ENCODE peak calls at places on chromosomes 6 and 20, in six cellular contexts. One of them, this sample, is unnamed.

GRCh38 chr6:42968126-42968701 is 7.7 kb downstream of the GNMT start:
- DNase-seq in K562: no peak
- DNase-seq in IMR-90: no peak
- DNase-seq in GM12878: no peak
- DNase-seq in A549: no peak
- DNase-seq in HepG2: no peak
- DNase-seq in this sample: no peak

GRCh38 chr6:77124604-77125003 is 338.7 kb downstream of the HTR1B start:
- DNase-seq in GM12878: no peak
- DNase-seq in IMR-90: peak
- DNase-seq in A549: no peak
- DNase-seq in K562: no peak
- DNase-seq in HepG2: no peak
- DNase-seq in this sample: no peak

GRCh38 chr6:8492536-8493125 is 57.3 kb upstream of the SLC35B3 start:
- DNase-seq in A549: no peak
- DNase-seq in HepG2: no peak
- DNase-seq in IMR-90: no peak
- DNase-seq in GM12878: no peak
- DNase-seq in K562: no peak
- DNase-seq in this sample: no peak

GRCh38 chr6:136566851-136567250 is 16.6 kb upstream of the MAP7 start:
- DNase-seq in A549: no peak
- DNase-seq in K562: peak
- DNase-seq in HepG2: no peak
- DNase-seq in IMR-90: no peak
- DNase-seq in GM12878: no peak
- DNase-seq in this sample: no peak

GRCh38 chr20:45857836-45858250 is 429 bp downstream of the ZSWIM3 start:
- DNase-seq in GM12878: peak
- DNase-seq in HepG2: no peak
- DNase-seq in A549: no peak
- DNase-seq in K562: peak
- DNase-seq in IMR-90: no peak
- DNase-seq in this sample: peak

GRCh38 chr20:60036346-60037119 is 78.3 kb downstream of the CDH26 start:
- DNase-seq in IMR-90: no peak
- DNase-seq in A549: no peak
- DNase-seq in GM12878: no peak
- DNase-seq in K562: no peak
- DNase-seq in HepG2: no peak
- DNase-seq in this sample: no peak

GRCh38 chr6:4401408-4402367 is 266.3 kb upstream of the ECI2 start:
- DNase-seq in A549: peak
- DNase-seq in IMR-90: peak
- DNase-seq in GM12878: no peak
- DNase-seq in K562: no peak
- DNase-seq in HepG2: no peak
- DNase-seq in this sample: no peak

GRCh38 chr6:88519227-88520019 is 353.3 kb upstream of the CNR1 start:
- DNase-seq in A549: no peak
- DNase-seq in HepG2: no peak
- DNase-seq in IMR-90: no peak
- DNase-seq in K562: peak
- DNase-seq in GM12878: no peak
- DNase-seq in this sample: no peak

GRCh38 chr6:7685276-7685675 is 40.6 kb upstream of the BMP6 start:
- DNase-seq in K562: no peak
- DNase-seq in HepG2: no peak
- DNase-seq in IMR-90: no peak
- DNase-seq in A549: no peak
- DNase-seq in GM12878: no peak
- DNase-seq in this sample: no peak

GRCh38 chr6:75350156-75350555 is 65.6 kb upstream of the TMEM30A start:
- DNase-seq in K562: no peak
- DNase-seq in HepG2: no peak
- DNase-seq in IMR-90: no peak
- DNase-seq in GM12878: no peak
- DNase-seq in A549: no peak
- DNase-seq in this sample: no peak

GRCh38 chr6:128889870-128890269 is 6.9 kb downstream of the LAMA2 start:
- DNase-seq in K562: no peak
- DNase-seq in IMR-90: no peak
- DNase-seq in A549: no peak
- DNase-seq in HepG2: no peak
- DNase-seq in GM12878: no peak
- DNase-seq in this sample: no peak

GRCh38 chr6:89021629-89022028 is 58.2 kb upstream of the RNGTT start:
- DNase-seq in A549: no peak
- DNase-seq in IMR-90: no peak
- DNase-seq in GM12878: no peak
- DNase-seq in K562: no peak
- DNase-seq in HepG2: no peak
- DNase-seq in this sample: no peak

GRCh38 chr6:160260283-160261119 is 1.9 kb upstream of the SLC22A2 start:
- DNase-seq in IMR-90: no peak
- DNase-seq in GM12878: no peak
- DNase-seq in A549: no peak
- DNase-seq in HepG2: no peak
- DNase-seq in K562: no peak
- DNase-seq in this sample: no peak
- TF ChIP-seq BHLHE40 in IMR-90: no peak
- TF ChIP-seq BHLHE40 in GM12878: no peak
- TF ChIP-seq BHLHE40 in A549: no peak
- TF ChIP-seq BHLHE40 in HepG2: no peak
- TF ChIP-seq BHLHE40 in K562: no peak
- TF ChIP-seq BHLHE40 in this sample: no peak

GRCh38 chr20:53038328-53038727 is 66.2 kb downstream of the TSHZ2 start:
- DNase-seq in IMR-90: no peak
- DNase-seq in HepG2: no peak
- DNase-seq in K562: no peak
- DNase-seq in A549: no peak
- DNase-seq in GM12878: no peak
- DNase-seq in this sample: no peak

GRCh38 chr20:53044296-53044695 is 72.1 kb downstream of the TSHZ2 start:
- DNase-seq in A549: no peak
- DNase-seq in K562: no peak
- DNase-seq in GM12878: no peak
- DNase-seq in HepG2: no peak
- DNase-seq in IMR-90: no peak
- DNase-seq in this sample: no peak

GRCh38 chr20:53036992-53037391 is 64.8 kb downstream of the TSHZ2 start:
- DNase-seq in A549: no peak
- DNase-seq in GM12878: no peak
- DNase-seq in IMR-90: no peak
- DNase-seq in HepG2: no peak
- DNase-seq in K562: no peak
- DNase-seq in this sample: no peak

GRCh38 chr20:53037621-53038020 is 65.5 kb downstream of the TSHZ2 start:
- DNase-seq in HepG2: no peak
- DNase-seq in IMR-90: no peak
- DNase-seq in A549: no peak
- DNase-seq in GM12878: no peak
- DNase-seq in K562: no peak
- DNase-seq in this sample: no peak

GRCh38 chr20:53040678-53041674 is 68.8 kb downstream of the TSHZ2 start:
- DNase-seq in A549: no peak
- DNase-seq in GM12878: no peak
- DNase-seq in K562: no peak
- DNase-seq in IMR-90: no peak
- DNase-seq in HepG2: no peak
- DNase-seq in this sample: no peak
- TF ChIP-seq BHLHE40 in A549: no peak
- TF ChIP-seq BHLHE40 in GM12878: no peak
- TF ChIP-seq BHLHE40 in K562: no peak
- TF ChIP-seq BHLHE40 in IMR-90: no peak
- TF ChIP-seq BHLHE40 in HepG2: no peak
- TF ChIP-seq BHLHE40 in this sample: no peak

GRCh38 chr6:141488466-141488865 is 644.3 kb upstream of the GJE1 start:
- DNase-seq in A549: no peak
- DNase-seq in HepG2: no peak
- DNase-seq in IMR-90: peak
- DNase-seq in GM12878: no peak
- DNase-seq in K562: no peak
- DNase-seq in this sample: no peak

GRCh38 chr6:141484726-141485125 is 648.0 kb upstream of the GJE1 start:
- DNase-seq in HepG2: peak
- DNase-seq in A549: no peak
- DNase-seq in K562: no peak
- DNase-seq in IMR-90: peak
- DNase-seq in GM12878: peak
- DNase-seq in this sample: no peak

GRCh38 chr6:141482773-141483172 is 650.0 kb upstream of the GJE1 start:
- DNase-seq in K562: no peak
- DNase-seq in IMR-90: peak
- DNase-seq in HepG2: no peak
- DNase-seq in GM12878: no peak
- DNase-seq in A549: no peak
- DNase-seq in this sample: no peak

GRCh38 chr6:141486942-141487341 is 645.8 kb upstream of the GJE1 start:
- DNase-seq in HepG2: no peak
- DNase-seq in A549: no peak
- DNase-seq in K562: no peak
- DNase-seq in GM12878: no peak
- DNase-seq in IMR-90: no peak
- DNase-seq in this sample: no peak

DNA sequence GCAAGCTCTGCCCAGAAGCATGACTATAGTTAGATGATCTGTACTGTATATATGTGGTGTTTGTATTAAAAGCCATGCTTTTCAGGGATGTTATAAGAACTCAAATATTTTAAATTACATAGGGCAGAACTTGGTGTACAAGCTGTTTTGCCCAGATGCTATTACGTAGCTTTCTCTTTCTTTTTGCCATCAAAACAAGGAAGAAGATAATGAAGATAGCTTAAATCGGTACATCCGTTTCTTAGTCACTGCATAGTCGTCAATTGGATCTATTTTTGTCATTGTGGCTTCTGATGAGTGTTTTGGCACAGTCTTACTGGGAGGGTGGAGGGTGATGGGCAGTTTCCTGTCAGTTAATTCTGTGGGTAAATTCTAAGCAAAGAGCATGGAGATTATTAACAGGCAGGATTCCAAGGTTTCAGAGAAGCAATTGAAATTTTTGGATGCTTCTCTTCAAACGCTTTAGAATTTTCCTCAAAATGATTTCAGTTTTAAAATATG is 649.1 kb upstream of the GJE1 start:
- DNase-seq in A549: peak
- DNase-seq in K562: no peak
- DNase-seq in IMR-90: peak
- DNase-seq in HepG2: no peak
- DNase-seq in GM12878: peak
- DNase-seq in this sample: no peak
- TF ChIP-seq BHLHE40 in A549: no peak
- TF ChIP-seq BHLHE40 in K562: no peak
- TF ChIP-seq BHLHE40 in IMR-90: peak
- TF ChIP-seq BHLHE40 in HepG2: no peak
- TF ChIP-seq BHLHE40 in GM12878: peak
- TF ChIP-seq BHLHE40 in this sample: no peak

GRCh38 chr20:37890643-37891042 is 12.3 kb upstream of the VSTM2L start:
- DNase-seq in GM12878: no peak
- DNase-seq in K562: no peak
- DNase-seq in IMR-90: no peak
- DNase-seq in A549: no peak
- DNase-seq in HepG2: no peak
- DNase-seq in this sample: no peak
- TF ChIP-seq BHLHE40 in GM12878: no peak
- TF ChIP-seq BHLHE40 in K562: no peak
- TF ChIP-seq BHLHE40 in IMR-90: no peak
- TF ChIP-seq BHLHE40 in A549: no peak
- TF ChIP-seq BHLHE40 in HepG2: no peak
- TF ChIP-seq BHLHE40 in this sample: no peak

DNA sequence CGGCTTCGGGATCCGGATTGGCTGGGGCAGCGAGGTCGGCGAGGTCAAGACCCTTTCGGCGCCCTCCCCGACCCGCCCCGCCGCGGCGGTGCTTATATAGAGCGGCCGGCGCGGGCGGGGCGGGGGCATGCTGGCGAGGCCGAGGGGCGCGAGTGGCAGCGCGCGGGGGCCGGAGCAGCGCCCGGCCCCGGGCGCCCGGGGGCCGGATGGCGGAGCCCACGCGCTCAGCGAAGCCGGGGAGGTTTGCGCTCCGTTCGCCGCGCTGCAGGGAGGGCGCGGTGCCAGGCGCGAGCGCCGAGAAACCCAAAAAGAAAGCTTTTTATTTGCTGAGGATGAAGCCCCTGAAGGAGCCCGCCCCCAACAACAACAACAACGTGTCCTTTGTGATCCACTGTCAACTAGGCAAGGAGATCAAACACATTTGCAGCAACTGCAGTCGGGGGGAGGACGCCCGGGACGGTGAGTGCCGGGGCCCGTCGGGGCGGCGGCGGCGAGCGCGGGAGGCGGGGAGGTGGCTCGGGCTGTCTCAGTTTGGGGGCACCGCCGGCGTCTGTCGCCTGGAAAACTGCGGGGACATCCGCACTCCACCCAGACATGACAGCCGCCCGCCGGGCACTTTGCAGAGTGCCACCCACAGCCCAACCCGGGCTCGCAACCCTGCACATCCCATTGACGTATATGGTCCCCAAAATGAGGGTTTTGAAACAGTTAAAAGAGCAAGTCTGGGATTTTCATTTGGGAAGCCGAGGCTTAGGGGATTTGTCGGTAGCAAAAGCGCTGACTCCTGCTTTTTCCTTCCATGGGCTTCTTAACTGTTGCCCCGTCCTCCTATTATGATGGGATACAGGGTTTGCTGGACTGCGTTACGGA is 297.3 kb downstream of the PHACTR1 start:
- DNase-seq in K562: no peak
- DNase-seq in A549: no peak
- DNase-seq in HepG2: no peak
- DNase-seq in IMR-90: no peak
- DNase-seq in GM12878: no peak
- DNase-seq in this sample: peak
- TF ChIP-seq BHLHE40 in K562: no peak
- TF ChIP-seq BHLHE40 in A549: no peak
- TF ChIP-seq BHLHE40 in HepG2: no peak
- TF ChIP-seq BHLHE40 in IMR-90: no peak
- TF ChIP-seq BHLHE40 in GM12878: no peak
- TF ChIP-seq BHLHE40 in this sample: no peak

GRCh38 chr6:16514249-16514648 is 247.0 kb downstream of the ATXN1 start:
- DNase-seq in K562: peak
- DNase-seq in HepG2: peak
- DNase-seq in IMR-90: peak
- DNase-seq in A549: peak
- DNase-seq in GM12878: no peak
- DNase-seq in this sample: peak
- TF ChIP-seq BHLHE40 in K562: no peak
- TF ChIP-seq BHLHE40 in HepG2: no peak
- TF ChIP-seq BHLHE40 in IMR-90: no peak
- TF ChIP-seq BHLHE40 in A549: no peak
- TF ChIP-seq BHLHE40 in GM12878: no peak
- TF ChIP-seq BHLHE40 in this sample: no peak

GRCh38 chr6:104326173-104327001 is 533.3 kb downstream of the HACE1 start:
- DNase-seq in A549: no peak
- DNase-seq in HepG2: no peak
- DNase-seq in K562: peak
- DNase-seq in IMR-90: no peak
- DNase-seq in GM12878: no peak
- DNase-seq in this sample: no peak
- TF ChIP-seq BHLHE40 in A549: no peak
- TF ChIP-seq BHLHE40 in HepG2: no peak
- TF ChIP-seq BHLHE40 in K562: no peak
- TF ChIP-seq BHLHE40 in IMR-90: no peak
- TF ChIP-seq BHLHE40 in GM12878: no peak
- TF ChIP-seq BHLHE40 in this sample: no peak